ENCODE peak calls at places on chromosome 14, in seven cellular contexts. One of them, this sample, is unnamed.

GRCh38 chr14:72948481-72949138 is 22.3 kb downstream of the DCAF4 start:
- DNase-seq in stomach: peak
- DNase-seq in aorta: peak
- DNase-seq in AG04450: peak
- DNase-seq in activated CD4-positive, alpha-beta T cell treated with anti-CD3 and anti-CD28 coated beads, Interleukin-2, amount 50 U/mL, for 1 hour: peak
- DNase-seq in testis: peak
- DNase-seq in H54: peak
- DNase-seq in this sample: peak

GRCh38 chr14:61761557-61761956 is 663 bp upstream of the SNAPC1 start:
- DNase-seq in H54: no peak
- DNase-seq in AG04450: no peak
- DNase-seq in activated CD4-positive, alpha-beta T cell treated with anti-CD3 and anti-CD28 coated beads, Interleukin-2, amount 50 U/mL, for 1 hour: no peak
- DNase-seq in stomach: no peak
- DNase-seq in aorta: no peak
- DNase-seq in testis: peak
- DNase-seq in this sample: no peak

GRCh38 chr14:74988993-74989392 is 13.7 kb upstream of the EIF2B2 start:
- DNase-seq in testis: no peak
- DNase-seq in aorta: no peak
- DNase-seq in H54: no peak
- DNase-seq in activated CD4-positive, alpha-beta T cell treated with anti-CD3 and anti-CD28 coated beads, Interleukin-2, amount 50 U/mL, for 1 hour: no peak
- DNase-seq in stomach: no peak
- DNase-seq in AG04450: no peak
- DNase-seq in this sample: no peak

GRCh38 chr14:73255693-73256225 is 18.5 kb downstream of the PAPLN start:
- DNase-seq in H54: no peak
- DNase-seq in stomach: no peak
- DNase-seq in AG04450: no peak
- DNase-seq in aorta: peak
- DNase-seq in activated CD4-positive, alpha-beta T cell treated with anti-CD3 and anti-CD28 coated beads, Interleukin-2, amount 50 U/mL, for 1 hour: no peak
- DNase-seq in testis: no peak
- DNase-seq in this sample: no peak

GRCh38 chr14:50109342-50109741 is 7.0 kb downstream of the VCPKMT start:
- DNase-seq in activated CD4-positive, alpha-beta T cell treated with anti-CD3 and anti-CD28 coated beads, Interleukin-2, amount 50 U/mL, for 1 hour: no peak
- DNase-seq in stomach: no peak
- DNase-seq in AG04450: peak
- DNase-seq in aorta: no peak
- DNase-seq in testis: no peak
- DNase-seq in H54: no peak
- DNase-seq in this sample: no peak

GRCh38 chr14:51680031-51680430 is 28.3 kb downstream of the FRMD6 start:
- DNase-seq in aorta: no peak
- DNase-seq in stomach: no peak
- DNase-seq in H54: no peak
- DNase-seq in testis: no peak
- DNase-seq in AG04450: no peak
- DNase-seq in activated CD4-positive, alpha-beta T cell treated with anti-CD3 and anti-CD28 coated beads, Interleukin-2, amount 50 U/mL, for 1 hour: no peak
- DNase-seq in this sample: no peak

GRCh38 chr14:81301371-81301770 is 80.6 kb upstream of the GTF2A1 start:
- DNase-seq in H54: no peak
- DNase-seq in aorta: no peak
- DNase-seq in testis: no peak
- DNase-seq in AG04450: no peak
- DNase-seq in activated CD4-positive, alpha-beta T cell treated with anti-CD3 and anti-CD28 coated beads, Interleukin-2, amount 50 U/mL, for 1 hour: no peak
- DNase-seq in stomach: no peak
- DNase-seq in this sample: no peak

GRCh38 chr14:64983439-64984310 is 3.0 kb upstream of the FNTB start:
- DNase-seq in AG04450: no peak
- DNase-seq in testis: peak
- DNase-seq in activated CD4-positive, alpha-beta T cell treated with anti-CD3 and anti-CD28 coated beads, Interleukin-2, amount 50 U/mL, for 1 hour: peak
- DNase-seq in aorta: no peak
- DNase-seq in stomach: peak
- DNase-seq in H54: no peak
- DNase-seq in this sample: no peak

GRCh38 chr14:68621400-68622365 is 171.2 kb downstream of the ZFP36L1 start:
- DNase-seq in testis: no peak
- DNase-seq in AG04450: peak
- DNase-seq in activated CD4-positive, alpha-beta T cell treated with anti-CD3 and anti-CD28 coated beads, Interleukin-2, amount 50 U/mL, for 1 hour: no peak
- DNase-seq in aorta: peak
- DNase-seq in stomach: no peak
- DNase-seq in H54: no peak
- DNase-seq in this sample: no peak

GRCh38 chr14:35758523-35759129 is 50.5 kb downstream of the RALGAPA1 start:
- DNase-seq in AG04450: no peak
- DNase-seq in activated CD4-positive, alpha-beta T cell treated with anti-CD3 and anti-CD28 coated beads, Interleukin-2, amount 50 U/mL, for 1 hour: no peak
- DNase-seq in H54: no peak
- DNase-seq in aorta: no peak
- DNase-seq in testis: no peak
- DNase-seq in stomach: no peak
- DNase-seq in this sample: no peak

GRCh38 chr14:60561845-60562746 is 53.1 kb downstream of the SIX6 start:
- DNase-seq in stomach: peak
- DNase-seq in aorta: no peak
- DNase-seq in activated CD4-positive, alpha-beta T cell treated with anti-CD3 and anti-CD28 coated beads, Interleukin-2, amount 50 U/mL, for 1 hour: no peak
- DNase-seq in AG04450: peak
- DNase-seq in H54: peak
- DNase-seq in testis: peak
- DNase-seq in this sample: no peak

GRCh38 chr14:68808696-68809095 is 15.8 kb upstream of the ZFP36L1 start:
- DNase-seq in AG04450: no peak
- DNase-seq in testis: no peak
- DNase-seq in stomach: no peak
- DNase-seq in aorta: no peak
- DNase-seq in H54: no peak
- DNase-seq in activated CD4-positive, alpha-beta T cell treated with anti-CD3 and anti-CD28 coated beads, Interleukin-2, amount 50 U/mL, for 1 hour: no peak
- DNase-seq in this sample: no peak

GRCh38 chr14:33493990-33494389 is 456.9 kb downstream of the EGLN3 start:
- DNase-seq in aorta: no peak
- DNase-seq in stomach: no peak
- DNase-seq in AG04450: no peak
- DNase-seq in activated CD4-positive, alpha-beta T cell treated with anti-CD3 and anti-CD28 coated beads, Interleukin-2, amount 50 U/mL, for 1 hour: no peak
- DNase-seq in testis: no peak
- DNase-seq in H54: no peak
- DNase-seq in this sample: no peak